ENCODE peak calls at places on chromosomes 3 and 15, in ten cellular contexts. R is K562, E is PC-3, A is H9, V is IMR-90, N is MM.1S, I is HCT116, W is HepG2, B is H1, X is neural progenitor cell. U is an unnamed sample.

GRCh38 chr3:149877668-149878067 is 64.7 kb downstream of the RNF13 start:
- DNase-seq in R (no peak), E (no peak), A (no peak), V (no peak), N (no peak), I (no peak), W (no peak), B (no peak), X (no peak), U (no peak)

GRCh38 chr3:110378481-110378880 is 693.1 kb upstream of the NECTIN3 start:
- DNase-seq in R (no peak), E (no peak), A (no peak), V (peak; percentile 55), N (no peak), I (no peak), W (no peak), B (no peak), X (no peak), U (peak; percentile 52)

GRCh38 chr3:24520101-24520495 is 25.4 kb upstream of the THRB start:
- DNase-seq in R (peak; percentile 77), E (no peak), A (no peak), V (no peak), N (no peak), I (no peak), W (no peak), B (no peak), X (no peak), U (no peak)

GRCh38 chr3:27141668-27142067 is 227.5 kb downstream of the NEK10 start:
- DNase-seq in R (no peak), E (peak; percentile 44), A (no peak), V (no peak), N (no peak), I (peak; percentile 26), W (no peak), B (no peak), X (no peak), U (no peak)

GRCh38 chr3:126433496-126434263 is 39.0 kb downstream of the CFAP100 start:
- DNase-seq in R (no peak), E (no peak), A (peak; percentile 12), V (no peak), N (no peak), I (no peak), W (no peak), B (no peak), X (no peak), U (no peak)

GRCh38 chr3:52259448-52259847 is 13.9 kb downstream of the PPM1M start:
- DNase-seq in R (no peak), E (no peak), A (no peak), V (no peak), N (peak; percentile 2), I (no peak), W (no peak), B (no peak), X (no peak), U (no peak)

GRCh38 chr3:73418636-73419035 is 206.1 kb downstream of the PDZRN3 start:
- DNase-seq in R (no peak), E (no peak), A (no peak), V (no peak), N (no peak), I (no peak), W (no peak), B (no peak), X (no peak), U (no peak)

GRCh38 chr15:68983821-68984517 is 30.5 kb upstream of the NOX5 start:
- DNase-seq in R (peak; percentile 57), E (no peak), A (no peak), V (peak; percentile 16), N (no peak), I (no peak), W (no peak), B (no peak), X (no peak), U (no peak)

GRCh38 chr3:127955680-127956079 is 40.6 kb downstream of the KBTBD12 start:
- DNase-seq in R (no peak), E (no peak), A (no peak), V (no peak), N (no peak), I (no peak), W (no peak), B (no peak), X (no peak), U (no peak)

GRCh38 chr3:15206662-15207576 is 873 bp downstream of the CAPN7 start:
- DNase-seq in R (peak; percentile 59), E (peak; percentile 48), A (peak; percentile 68), V (peak; percentile 43), N (peak; percentile 63), I (no peak), W (peak; percentile 53), B (peak; percentile 15), X (peak; percentile 42), U (peak; percentile 51)

GRCh38 chr3:86923071-86923476 is 67.9 kb downstream of the VGLL3 start:
- DNase-seq in R (no peak), E (peak; percentile 69), A (no peak), V (peak; percentile 75), N (no peak), I (no peak), W (no peak), B (no peak), X (no peak), U (peak; percentile 85)

GRCh38 chr15:98419173-98419814 is 229.0 kb upstream of the IGF1R start:
- DNase-seq in R (no peak), E (no peak), A (no peak), V (no peak), N (no peak), I (no peak), W (no peak), B (no peak), X (no peak), U (no peak)

GRCh38 chr15:98422086-98422478 is 226.3 kb upstream of the IGF1R start:
- DNase-seq in R (no peak), E (no peak), A (no peak), V (no peak), N (no peak), I (no peak), W (no peak), B (no peak), X (no peak), U (no peak)

GRCh38 chr15:98425173-98425572 is 223.2 kb upstream of the IGF1R start:
- DNase-seq in R (no peak), E (no peak), A (no peak), V (no peak), N (no peak), I (no peak), W (no peak), B (no peak), X (no peak), U (no peak)

GRCh38 chr15:98420837-98421236 is 227.5 kb upstream of the IGF1R start:
- DNase-seq in R (no peak), E (no peak), A (peak; percentile 32), V (no peak), N (no peak), I (no peak), W (no peak), B (no peak), X (no peak), U (no peak)

GRCh38 chr15:98421419-98422085 is 226.8 kb upstream of the IGF1R start:
- DNase-seq in R (peak; percentile 80), E (peak; percentile 53), A (peak; percentile 84), V (peak; percentile 13), N (peak; percentile 51), I (peak; percentile 10), W (peak; percentile 11), B (peak; percentile 39), X (peak; percentile 90), U (peak; percentile 23)
- H3K9ac ChIP-seq in R (no peak overlapping the region), E (no peak overlapping the region), A (no peak overlapping the region), V (no peak overlapping the region), N (no peak overlapping the region), I (no peak overlapping the region), W (no peak overlapping the region), B (no peak overlapping the region), X (no peak overlapping the region), U (no peak overlapping the region)

DNA sequence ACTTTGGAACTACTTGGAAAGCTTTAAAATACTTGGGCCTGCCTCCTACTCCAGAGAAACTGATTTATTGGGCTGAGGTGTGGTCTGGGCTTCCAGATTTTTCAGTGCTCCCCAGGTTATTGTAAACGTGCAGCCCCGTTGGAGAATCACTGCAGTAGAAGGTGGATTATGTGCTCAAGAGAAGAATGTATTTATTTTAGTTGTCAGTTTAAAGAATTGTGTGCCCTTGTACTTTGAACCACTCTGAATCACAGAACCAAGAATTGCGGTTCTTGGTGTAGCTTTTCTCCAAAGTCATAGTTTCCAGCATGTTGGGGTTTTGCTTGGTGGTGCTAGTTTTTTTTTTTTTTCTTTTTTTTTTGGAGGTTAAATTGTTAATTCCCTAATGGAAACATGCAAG is 1.6 kb downstream of the TATDN2 start:
- DNase-seq in R (no peak), E (peak; percentile 12), A (no peak), V (peak; percentile 77), N (peak; percentile 7), I (no peak), W (peak; percentile 67), B (no peak), X (no peak), U (peak; percentile 44)
- H2AFZ ChIP-seq in R (no peak overlapping the region), E (no peak overlapping the region), A (no peak overlapping the region), V (no peak overlapping the region), N (peak overlapping the region; percentile 43), I (no peak overlapping the region), W (no peak overlapping the region), B (no peak overlapping the region), X (no peak overlapping the region), U (no peak overlapping the region)

GRCh38 chr15:70690491-70691281 is 72.7 kb downstream of the UACA start:
- DNase-seq in R (no peak), E (peak; percentile 45), A (no peak), V (no peak), N (no peak), I (no peak), W (peak; percentile 36), B (no peak), X (no peak), U (peak; percentile 7)

GRCh38 chr15:70690012-70690411 is 73.3 kb downstream of the UACA start:
- DNase-seq in R (no peak), E (no peak), A (no peak), V (no peak), N (no peak), I (no peak), W (no peak), B (no peak), X (no peak), U (no peak)

GRCh38 chr15:70687432-70687831 is 75.9 kb downstream of the UACA start:
- DNase-seq in R (no peak), E (no peak), A (no peak), V (no peak), N (no peak), I (no peak), W (no peak), B (no peak), X (no peak), U (no peak)
- H3K27ac ChIP-seq in R (no peak overlapping the region), E (no peak overlapping the region), A (no peak overlapping the region), V (no peak overlapping the region), N (no peak overlapping the region), I (no peak overlapping the region), W (no peak overlapping the region), B (no peak overlapping the region), X (no peak overlapping the region), U (no peak overlapping the region)

DNA sequence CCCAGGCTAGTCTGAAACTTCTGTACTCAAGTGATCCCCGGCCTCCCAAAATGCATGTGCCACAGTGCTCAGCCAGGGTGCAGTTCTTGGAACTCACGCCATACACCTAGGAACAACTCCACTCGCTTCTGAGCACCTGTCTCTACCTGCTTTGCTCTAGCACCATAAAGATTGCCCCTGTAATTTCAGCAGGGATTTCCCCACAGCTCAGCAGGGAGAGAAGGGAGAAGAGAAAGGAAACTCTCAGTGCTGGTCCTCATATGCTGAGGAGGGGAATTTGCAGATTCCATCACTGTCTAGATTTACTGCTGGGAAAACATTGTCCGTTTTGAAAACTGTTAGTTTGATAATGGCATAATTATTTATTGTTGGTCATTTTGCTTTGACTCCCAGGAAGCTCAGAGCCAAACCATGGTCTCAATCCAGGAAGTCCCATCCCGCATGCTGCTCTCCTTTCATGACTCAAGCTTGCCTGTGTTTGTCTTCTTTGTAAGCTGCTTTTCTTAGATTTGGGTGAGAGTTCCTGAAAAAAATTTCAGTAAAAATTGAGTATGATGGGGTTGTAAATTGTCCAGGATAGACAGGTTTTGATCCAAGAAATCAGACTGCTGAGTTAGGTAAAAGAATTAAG is 24.2 kb downstream of the TRIM71 start:
- DNase-seq in R (no peak), E (peak; percentile 84), A (no peak), V (no peak), N (no peak), I (no peak), W (no peak), B (no peak), X (no peak), U (no peak)
- H3K9ac ChIP-seq in R (no peak overlapping the region), E (peak overlapping the region; percentile 68), A (no peak overlapping the region), V (no peak overlapping the region), N (no peak overlapping the region), I (no peak overlapping the region), W (peak overlapping the region; percentile 49), B (peak overlapping the region; percentile 14), X (no peak overlapping the region), U (no peak overlapping the region)

U was measured in fibroblast of lung.